ENCODE peak calls at places on chromosomes 3 and 15, in six cellular contexts. D is GM23248; G is mesendoderm; S is CD8-positive, alpha-beta memory T cell; N is CD8-positive, alpha-beta T cell; K is ovary. T is an unnamed sample. For H3K4me1, the result is how much of the 10 kb centered on the place peaks cover.

GRCh38 chr3:89043406-89043947 is 63.9 kb upstream of the EPHA3 start:
- DNase-seq in N (no peak), K (no peak), D (no peak), G (no peak), S (no peak), T (no peak)

GRCh38 chr3:143070977-143071551 is 48.5 kb upstream of the CHST2 start:
- DNase-seq in K (no peak), D (peak), G (peak), S (no peak), N (no peak), T (no peak)

GRCh38 chr3:52479876-52480575 is 15.1 kb upstream of the STAB1 start:
- DNase-seq in S (no peak), N (peak), G (no peak), K (no peak), D (no peak), T (no peak)

GRCh38 chr15:57640935-57641682 is 49.4 kb downstream of the MYZAP start:
- DNase-seq in S (no peak), N (no peak), D (peak), K (no peak), G (peak), T (peak)

GRCh38 chr3:137468446-137468845 is 295.7 kb upstream of the SOX14 start:
- DNase-seq in G (peak), N (no peak), S (no peak), D (no peak), K (no peak), T (no peak)

GRCh38 chr3:70071138-70071537 is 71.6 kb downstream of the SAMMSON start:
- DNase-seq in D (no peak), S (no peak), N (no peak), G (no peak), K (no peak), T (no peak)

GRCh38 chr15:20344601-20345400 is 196.8 kb downstream of the GOLGA6L6 start:
- DNase-seq in G (no peak), S (no peak), N (no peak), K (peak), D (no peak), T (no peak)

GRCh38 chr3:149968216-149968615 is 2.5 kb downstream of the PFN2 start:
- DNase-seq in G (peak), D (peak), N (no peak), S (no peak), K (no peak), T (peak)

GRCh38 chr3:11037241-11037873 is 44.8 kb downstream of the SLC6A1 start:
- DNase-seq in K (no peak), S (no peak), G (no peak), D (no peak), N (no peak), T (no peak)

GRCh38 chr3:65186268-65186667 is 498.5 kb upstream of the ADAMTS9 start:
- DNase-seq in G (no peak), N (no peak), S (no peak), K (no peak), D (no peak), T (no peak)

GRCh38 chr3:13022348-13023250 is 50.6 kb downstream of the IQSEC1 start:
- DNase-seq in N (no peak), G (peak), D (peak), K (peak), S (no peak), T (peak)

DNA sequence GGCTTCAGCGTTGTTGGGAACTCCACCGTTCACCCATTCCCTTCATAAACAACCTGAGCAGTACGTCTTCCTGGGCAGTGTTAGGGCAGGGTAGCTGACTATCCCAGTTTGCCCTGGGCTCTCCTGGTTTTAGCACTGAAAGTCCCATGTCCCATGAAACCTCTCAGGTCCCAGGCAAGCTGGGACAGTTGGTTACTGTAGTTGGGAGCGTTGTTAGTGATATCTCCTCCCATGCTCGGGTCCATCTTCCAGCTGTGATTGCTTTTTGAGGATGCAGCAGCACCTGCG is 60.9 kb upstream of the HERC1 start:
- DNase-seq in S (no peak), G (no peak), N (no peak), K (peak), D (no peak), T (no peak)
- H3K4me1 ChIP-seq in S (half or more), G (under half), N (half or more), K (under half), D (under half), T (under half)

GRCh38 chr15:60004846-60005351 is 788 bp downstream of the FOXB1 start:
- DNase-seq in G (peak), D (peak), N (peak), K (no peak), S (no peak), T (no peak)
- H3K4me3 ChIP-seq in G (no peak), D (no peak), N (peak), K (no peak), S (peak), T (no peak)

DNA sequence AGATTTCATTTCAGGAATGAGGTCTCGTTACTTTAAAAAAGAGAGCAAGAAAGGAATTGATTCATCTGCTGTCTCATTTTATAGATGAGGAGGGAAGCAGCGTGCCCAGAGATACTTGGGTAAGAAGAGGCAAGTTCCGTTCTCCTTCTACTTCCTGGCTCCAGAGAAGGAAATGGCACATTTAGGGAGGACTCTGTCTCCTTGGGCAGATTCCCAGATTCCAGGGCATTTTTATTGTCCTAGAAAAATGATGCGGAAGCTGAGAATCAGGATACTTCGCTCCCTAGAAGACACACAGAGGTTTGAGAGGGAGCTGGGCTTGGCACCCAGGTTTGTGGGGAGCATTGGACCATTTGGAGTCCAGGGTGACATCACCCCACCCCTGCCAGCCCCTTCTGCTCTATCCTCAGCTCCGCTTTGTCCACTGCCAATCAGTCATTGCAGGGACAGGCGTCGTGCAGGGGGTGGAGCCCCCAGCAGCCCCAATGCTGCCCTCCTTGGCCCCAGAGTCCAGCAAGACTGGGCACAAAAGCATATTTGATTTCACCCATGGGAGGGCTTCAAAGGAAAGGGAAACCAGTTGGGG is 129.9 kb upstream of the MEF2A start:
- DNase-seq in K (no peak), G (no peak), S (no peak), D (peak), N (no peak), T (peak)
- H3K4me1 ChIP-seq in K (under half), G (under half), S (under half), D (under half), N (half or more), T (under half)

GRCh38 chr15:41584636-41585139 is 25.7 kb downstream of the TYRO3 start:
- DNase-seq in D (peak), S (no peak), G (peak), K (no peak), N (no peak), T (no peak)

GRCh38 chr15:41583795-41584194 is 24.8 kb downstream of the TYRO3 start:
- DNase-seq in D (no peak), G (no peak), N (no peak), K (no peak), S (no peak), T (no peak)

GRCh38 chr15:41581110-41581509 is 22.1 kb downstream of the TYRO3 start:
- DNase-seq in G (peak), K (no peak), S (no peak), N (no peak), D (peak), T (no peak)

GRCh38 chr15:41585140-41586047 is 26.4 kb downstream of the TYRO3 start:
- DNase-seq in K (peak), D (peak), G (peak), S (no peak), N (peak), T (peak)
- H3K4me3 ChIP-seq in K (peak), D (peak), G (no peak), S (peak), N (peak), T (peak)

DNA sequence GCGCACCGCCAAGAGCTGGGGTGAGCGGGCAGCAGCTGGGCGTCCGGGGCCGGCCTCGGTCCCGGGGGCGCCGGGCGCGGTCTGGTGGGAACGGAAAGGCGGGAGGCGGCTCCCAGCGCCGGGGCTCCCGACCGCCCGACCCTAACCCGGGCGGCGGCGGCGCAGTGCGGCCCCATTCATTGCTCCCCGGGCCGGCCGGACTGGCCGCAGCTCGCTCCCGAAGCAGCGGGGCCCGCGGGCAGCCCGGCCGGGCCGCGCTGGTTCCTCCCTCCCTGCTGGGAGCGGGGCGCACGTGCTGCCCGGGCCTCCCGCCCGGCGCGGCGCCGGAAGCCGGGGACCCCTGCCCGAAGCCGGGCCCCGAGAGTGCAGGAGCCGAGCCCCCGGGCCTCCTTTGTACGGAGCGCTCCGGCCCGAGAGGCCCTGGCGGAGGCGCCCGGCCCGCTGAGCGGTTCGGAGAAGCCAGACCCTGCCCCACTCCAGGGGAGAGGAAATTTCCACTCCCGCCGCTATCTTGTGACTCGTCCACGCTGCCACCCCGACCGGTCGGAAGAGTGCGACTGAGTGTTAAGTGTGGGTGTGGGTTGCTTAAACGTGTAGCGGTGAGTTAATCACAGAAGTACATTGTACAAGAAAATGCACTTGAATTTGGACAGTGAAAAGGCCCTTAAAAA is 583 bp downstream of the ATP1B3 start:
- DNase-seq in G (peak), S (peak), N (peak), K (peak), D (peak), T (peak)
- H3K4me1 ChIP-seq in G (under half), S (under half), N (under half), K (under half), D (under half), T (under half)

GRCh38 chr15:36880913-36881290 is 219.4 kb downstream of the MEIS2 start:
- DNase-seq in G (no peak), S (no peak), K (no peak), N (no peak), D (no peak), T (no peak)
- H3K4me3 ChIP-seq in G (no peak), S (no peak), K (no peak), N (no peak), D (no peak), T (no peak)

DNA sequence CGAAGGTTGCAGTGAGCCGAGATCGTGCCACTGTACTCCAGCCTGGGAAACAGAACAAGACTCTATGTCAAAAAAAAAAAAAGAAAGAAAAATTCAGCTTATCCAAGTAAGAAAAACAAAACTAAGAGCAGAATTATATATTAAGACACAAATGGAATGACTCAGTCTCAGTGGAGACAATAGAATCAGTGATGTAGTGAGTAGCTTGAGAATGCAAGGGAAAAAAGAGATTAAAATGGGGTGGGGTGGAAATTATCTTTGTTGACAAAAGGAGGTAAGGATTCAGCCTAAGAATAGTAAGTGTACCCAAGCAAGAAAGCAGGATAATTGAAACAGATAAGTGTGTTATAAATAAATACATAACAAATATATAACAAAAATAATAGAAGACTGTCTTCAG is 70.7 kb downstream of the BLM start:
- DNase-seq in S (no peak), D (peak), K (no peak), N (no peak), G (no peak), T (no peak)
- H3K4me1 ChIP-seq in S (under half), D (under half), K (under half), N (under half), G (under half), T (under half)

GRCh38 chr15:49079340-49080039 is 33.2 kb upstream of the SECISBP2L start:
- DNase-seq in G (peak), K (no peak), D (no peak), S (no peak), N (no peak), T (no peak)

DNA sequence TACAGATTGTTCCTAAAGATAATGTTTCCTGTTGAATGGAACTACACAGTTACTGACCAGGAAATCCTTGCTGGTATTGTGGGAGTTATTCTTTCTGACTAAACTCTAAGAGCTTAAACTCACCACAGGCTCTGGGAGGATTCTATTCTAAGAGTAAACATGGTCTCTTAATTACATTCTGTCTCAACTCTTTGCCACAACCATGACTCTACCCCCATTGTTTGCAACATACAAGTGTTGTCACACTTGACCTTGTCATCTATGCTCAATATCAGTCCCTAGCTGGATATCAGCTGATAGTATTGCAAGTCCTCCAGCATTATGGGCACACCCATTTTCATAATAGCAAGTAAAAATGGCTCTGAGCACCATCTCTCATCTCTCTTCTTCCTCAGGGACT is 29.6 kb upstream of the SECISBP2L start:
- DNase-seq in N (no peak), G (no peak), D (no peak), K (no peak), S (no peak), T (no peak)
- H3K4me3 ChIP-seq in N (no peak), G (no peak), D (no peak), K (no peak), S (no peak), T (no peak)

DNA sequence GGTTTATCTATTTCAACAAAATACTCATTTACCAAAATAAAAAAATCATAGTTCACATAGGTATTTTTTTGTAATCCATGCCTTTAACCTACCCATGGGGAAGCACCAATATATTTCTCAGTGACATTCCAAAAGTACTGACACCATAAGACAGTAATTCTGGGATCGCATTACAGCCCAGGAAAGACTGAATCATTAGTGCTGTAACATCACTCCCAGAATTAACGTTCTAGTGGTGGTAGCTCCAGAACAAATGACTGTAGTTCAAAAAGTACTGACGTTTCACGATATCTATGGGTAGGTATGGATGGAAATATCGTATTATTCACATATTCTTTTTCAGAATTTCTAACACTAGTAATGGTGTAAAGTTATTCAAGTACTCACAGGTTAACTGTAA is 54.3 kb upstream of the NEK10 start:
- DNase-seq in N (no peak), K (no peak), G (peak), D (peak), S (no peak), T (no peak)
- H3K4me1 ChIP-seq in N (under half), K (under half), G (under half), D (under half), S (under half), T (under half)

GRCh38 chr3:177778633-177779032 is 581.4 kb upstream of the TBL1XR1 start:
- DNase-seq in G (no peak), S (no peak), K (no peak), D (no peak), N (no peak), T (no peak)
- H3K4me3 ChIP-seq in G (no peak), S (no peak), K (no peak), D (no peak), N (no peak), T (no peak)

T was measured in BE2C.